ENCODE peak calls at places on chromosome 15, in seven cellular contexts. One of them, this sample, is unnamed.

GRCh38 chr15:77180757-77181156 is 109.8 kb upstream of the TSPAN3 start:
- DNase-seq in body of pancreas: no peak
- DNase-seq in osteocyte: no peak
- DNase-seq in dorsolateral prefrontal cortex: no peak
- DNase-seq in kidney tubule cell: no peak
- DNase-seq in esophagus muscularis mucosa: no peak
- DNase-seq in CD4-positive, alpha-beta memory T cell: no peak
- DNase-seq in this sample: no peak

GRCh38 chr15:92164327-92165000 is 229.2 kb upstream of the ST8SIA2 start:
- DNase-seq in body of pancreas: no peak
- DNase-seq in osteocyte: no peak
- DNase-seq in dorsolateral prefrontal cortex: no peak
- DNase-seq in kidney tubule cell: peak
- DNase-seq in esophagus muscularis mucosa: no peak
- DNase-seq in CD4-positive, alpha-beta memory T cell: no peak
- DNase-seq in this sample: no peak

GRCh38 chr15:81768773-81769172 is 277.0 kb downstream of the MEX3B start:
- DNase-seq in body of pancreas: no peak
- DNase-seq in osteocyte: peak
- DNase-seq in dorsolateral prefrontal cortex: no peak
- DNase-seq in kidney tubule cell: no peak
- DNase-seq in esophagus muscularis mucosa: peak
- DNase-seq in CD4-positive, alpha-beta memory T cell: no peak
- DNase-seq in this sample: no peak

GRCh38 chr15:69758810-69759410 is 306.3 kb downstream of the RPLP1 start:
- DNase-seq in body of pancreas: peak
- DNase-seq in osteocyte: no peak
- DNase-seq in dorsolateral prefrontal cortex: no peak
- DNase-seq in kidney tubule cell: peak
- DNase-seq in esophagus muscularis mucosa: peak
- DNase-seq in CD4-positive, alpha-beta memory T cell: peak
- DNase-seq in this sample: peak

GRCh38 chr15:95208988-95209387 is 977.6 kb downstream of the MCTP2 start:
- DNase-seq in body of pancreas: no peak
- DNase-seq in osteocyte: no peak
- DNase-seq in dorsolateral prefrontal cortex: no peak
- DNase-seq in kidney tubule cell: peak
- DNase-seq in esophagus muscularis mucosa: no peak
- DNase-seq in CD4-positive, alpha-beta memory T cell: no peak
- DNase-seq in this sample: no peak

GRCh38 chr15:64112077-64112772 is 16.4 kb downstream of the SNX1 start:
- DNase-seq in body of pancreas: no peak
- DNase-seq in osteocyte: no peak
- DNase-seq in dorsolateral prefrontal cortex: no peak
- DNase-seq in kidney tubule cell: no peak
- DNase-seq in esophagus muscularis mucosa: no peak
- DNase-seq in CD4-positive, alpha-beta memory T cell: no peak
- DNase-seq in this sample: no peak

GRCh38 chr15:33200444-33200843 is 5.9 kb upstream of the FMN1 start:
- DNase-seq in body of pancreas: no peak
- DNase-seq in osteocyte: no peak
- DNase-seq in dorsolateral prefrontal cortex: no peak
- DNase-seq in kidney tubule cell: peak
- DNase-seq in esophagus muscularis mucosa: peak
- DNase-seq in CD4-positive, alpha-beta memory T cell: no peak
- DNase-seq in this sample: no peak

GRCh38 chr15:41868321-41868720 is 25.5 kb downstream of the SPTBN5 start:
- DNase-seq in body of pancreas: no peak
- DNase-seq in osteocyte: no peak
- DNase-seq in dorsolateral prefrontal cortex: no peak
- DNase-seq in kidney tubule cell: no peak
- DNase-seq in esophagus muscularis mucosa: no peak
- DNase-seq in CD4-positive, alpha-beta memory T cell: no peak
- DNase-seq in this sample: no peak

GRCh38 chr15:48086582-48086981 is 34.2 kb upstream of the SLC24A5 start:
- DNase-seq in body of pancreas: no peak
- DNase-seq in osteocyte: no peak
- DNase-seq in dorsolateral prefrontal cortex: no peak
- DNase-seq in kidney tubule cell: no peak
- DNase-seq in esophagus muscularis mucosa: no peak
- DNase-seq in CD4-positive, alpha-beta memory T cell: no peak
- DNase-seq in this sample: no peak

GRCh38 chr15:98217356-98217755 is 256.9 kb downstream of the ARRDC4 start:
- DNase-seq in body of pancreas: no peak
- DNase-seq in osteocyte: no peak
- DNase-seq in dorsolateral prefrontal cortex: no peak
- DNase-seq in kidney tubule cell: no peak
- DNase-seq in esophagus muscularis mucosa: peak
- DNase-seq in CD4-positive, alpha-beta memory T cell: no peak
- DNase-seq in this sample: no peak

GRCh38 chr15:66629817-66630576 is 64.2 kb upstream of the LCTL start:
- DNase-seq in body of pancreas: no peak
- DNase-seq in osteocyte: no peak
- DNase-seq in dorsolateral prefrontal cortex: no peak
- DNase-seq in kidney tubule cell: no peak
- DNase-seq in esophagus muscularis mucosa: no peak
- DNase-seq in CD4-positive, alpha-beta memory T cell: no peak
- DNase-seq in this sample: no peak